ENCODE peak calls at places on chromosomes 1 and 21, in nine cellular contexts. D is astrocyte of the spinal cord, H is uterus, A is endothelial cell, T is neural crest cell, B is AG09319, O is left ventricle myocardium inferior, S is cardiac fibroblast, I is breast epithelium. P is an unnamed sample.

GRCh38 chr1:110677526-110677925 is 2.8 kb upstream of the KCNA3 start:
- DNase-seq in D (no peak), H (no peak), A (no peak), T (no peak), B (no peak), O (no peak), S (no peak), I (no peak), P (no peak)

GRCh38 chr1:109640285-109640865 is 15.5 kb upstream of the GSTM4 start:
- DNase-seq in D (peak), H (peak), A (peak), T (peak), B (no peak), O (peak), S (peak), I (peak), P (no peak)

GRCh38 chr1:112431038-112431437 is 35.0 kb downstream of the CTTNBP2NL start:
- DNase-seq in D (no peak), H (no peak), A (no peak), T (no peak), B (no peak), O (no peak), S (no peak), I (no peak), P (no peak)

GRCh38 chr21:8998946-8999681 is 1522.3 kb upstream of the TPTE start:
- DNase-seq in D (no peak), H (no peak), A (no peak), T (no peak), B (no peak), O (no peak), S (no peak), I (no peak), P (no peak)

GRCh38 chr1:205365945-205366463 is 9.3 kb upstream of the KLHDC8A start:
- DNase-seq in D (peak), H (no peak), A (no peak), T (no peak), B (no peak), O (no peak), S (peak), I (no peak), P (no peak)

GRCh38 chr1:218459878-218460277 is 114.7 kb downstream of the TGFB2 start:
- DNase-seq in D (peak), H (no peak), A (no peak), T (no peak), B (no peak), O (no peak), S (peak), I (peak), P (no peak)

GRCh38 chr1:18362150-18362549 is 118.6 kb upstream of the KLHDC7A start:
- DNase-seq in D (no peak), H (no peak), A (no peak), T (no peak), B (no peak), O (no peak), S (no peak), I (no peak), P (no peak)

GRCh38 chr1:240831191-240831631 is 219.3 kb upstream of the GREM2 start:
- DNase-seq in D (peak), H (no peak), A (no peak), T (no peak), B (peak), O (no peak), S (peak), I (no peak), P (no peak)

GRCh38 chr21:14767192-14767852 is 221.2 kb upstream of the SAMSN1 start:
- DNase-seq in D (no peak), H (no peak), A (no peak), T (no peak), B (no peak), O (no peak), S (no peak), I (no peak), P (no peak)

GRCh38 chr21:17777321-17777720 is 41.8 kb downstream of the C21orf91 start:
- DNase-seq in D (no peak), H (no peak), A (no peak), T (no peak), B (no peak), O (no peak), S (no peak), I (no peak), P (no peak)

GRCh38 chr1:108719654-108720435 is 7.1 kb downstream of the FNDC7 start:
- DNase-seq in D (peak), H (no peak), A (no peak), T (no peak), B (peak), O (no peak), S (peak), I (no peak), P (no peak)

GRCh38 chr1:205028954-205029353 is 14.1 kb upstream of the CNTN2 start:
- DNase-seq in D (no peak), H (no peak), A (no peak), T (no peak), B (no peak), O (no peak), S (no peak), I (no peak), P (no peak)

GRCh38 chr1:34403156-34403555 is 226.4 kb downstream of the C1orf94 start:
- DNase-seq in D (no peak), H (no peak), A (no peak), T (no peak), B (no peak), O (no peak), S (no peak), I (no peak), P (no peak)

GRCh38 chr1:200343874-200344273 is 66.0 kb downstream of the ZNF281 start:
- DNase-seq in D (no peak), H (no peak), A (no peak), T (no peak), B (no peak), O (no peak), S (no peak), I (no peak), P (no peak)

GRCh38 chr1:234758851-234759250 is 148.9 kb upstream of the IRF2BP2 start:
- DNase-seq in D (no peak), H (no peak), A (no peak), T (no peak), B (no peak), O (no peak), S (no peak), I (no peak), P (no peak)

GRCh38 chr1:32828341-32828740 is 10.9 kb downstream of the S100PBP start:
- DNase-seq in D (peak), H (no peak), A (no peak), T (no peak), B (no peak), O (no peak), S (peak), I (no peak), P (no peak)
- TF ChIP-seq CTCF in D (peak), H (no peak), A (peak), T (peak), B (peak), O (peak), S (no peak), I (no peak), P (peak)

GRCh38 chr1:107525961-107526360 is 385.1 kb downstream of the NTNG1 start:
- DNase-seq in D (no peak), H (no peak), A (no peak), T (no peak), B (no peak), O (no peak), S (no peak), I (no peak), P (no peak)
- TF ChIP-seq CTCF in D (no peak), H (no peak), A (no peak), T (no peak), B (no peak), O (no peak), S (no peak), I (no peak), P (no peak)

DNA sequence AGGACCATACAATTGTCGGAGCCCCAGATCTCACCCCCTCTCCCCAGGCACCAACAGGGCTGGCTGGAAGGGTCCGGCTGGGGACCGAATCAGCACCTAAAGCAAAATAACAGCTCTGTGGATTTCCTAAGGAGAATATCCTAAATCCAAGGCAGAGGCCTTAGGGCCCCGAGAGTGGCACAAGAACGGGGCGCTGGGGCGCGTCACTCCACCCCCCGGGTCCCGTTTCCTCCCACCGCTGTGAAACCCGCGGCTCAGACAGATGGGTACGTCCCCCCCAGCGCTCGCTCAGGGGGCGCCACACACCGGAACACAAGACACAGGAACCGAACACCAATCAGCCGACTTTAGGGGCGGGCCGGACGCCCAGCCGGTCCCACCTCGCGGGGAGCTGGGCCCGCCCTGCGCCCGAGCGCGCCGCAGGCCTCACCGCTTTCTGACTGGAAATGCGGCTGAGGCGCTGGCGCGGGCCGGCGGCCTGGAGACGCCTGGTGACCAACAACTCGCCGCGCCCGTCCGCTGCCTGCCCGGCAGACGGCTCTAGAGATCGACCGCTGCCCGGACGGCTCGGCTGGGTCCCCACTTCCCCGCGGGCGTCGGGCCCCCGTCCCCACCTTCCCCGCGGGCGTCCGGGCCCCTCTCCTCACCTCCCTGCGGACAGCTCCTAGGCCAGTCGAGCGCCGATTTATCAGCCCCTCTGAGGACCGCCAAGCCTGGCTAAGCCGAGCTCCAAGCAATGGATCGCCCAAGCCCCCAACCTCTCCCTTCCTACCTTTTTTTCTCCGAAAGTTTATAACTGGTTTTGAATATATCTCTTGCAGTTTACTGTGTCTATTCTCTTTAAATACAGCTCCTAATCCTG is at the start of gene HFM1:
- DNase-seq in D (peak), H (peak), A (peak), T (peak), B (peak), O (peak), S (peak), I (peak), P (peak)
- TF ChIP-seq CTCF in D (peak), H (no peak), A (no peak), T (no peak), B (no peak), O (peak), S (no peak), I (no peak), P (peak)

DNA sequence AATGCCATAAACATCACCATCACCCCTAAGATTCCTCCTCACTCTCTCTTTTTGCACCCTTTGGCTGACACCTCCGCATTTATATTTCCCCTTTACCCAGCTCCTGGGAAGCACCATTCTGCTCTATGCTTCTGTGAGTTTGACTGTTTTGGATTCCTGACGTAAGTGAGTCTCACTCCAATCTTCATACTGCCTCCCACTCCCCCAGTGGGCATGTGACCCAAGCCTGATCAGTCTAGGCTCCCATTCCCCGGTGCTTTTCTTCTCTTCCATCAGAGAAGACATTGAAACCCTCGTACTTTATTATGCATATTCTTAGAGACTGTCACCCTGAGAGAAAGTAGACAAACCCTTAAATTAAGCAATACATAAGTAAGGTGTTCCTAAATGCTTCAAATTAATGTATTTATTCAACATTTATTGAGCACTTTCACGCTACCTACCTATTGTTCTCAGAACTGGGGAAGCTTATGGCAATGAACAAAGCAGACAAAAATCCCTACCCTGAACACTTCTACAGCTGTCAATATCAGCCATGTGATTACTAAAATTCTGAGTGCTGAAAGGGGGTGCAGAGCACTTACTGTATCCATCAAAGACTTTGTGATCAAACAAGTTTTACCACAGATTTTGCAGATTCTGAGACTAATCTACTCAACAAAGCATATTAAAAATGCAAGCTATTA is 43.4 kb upstream of the DIPK1A start:
- DNase-seq in D (no peak), H (no peak), A (no peak), T (no peak), B (no peak), O (no peak), S (no peak), I (no peak), P (no peak)
- TF ChIP-seq CTCF in D (no peak), H (no peak), A (no peak), T (no peak), B (no peak), O (no peak), S (no peak), I (no peak), P (no peak)

GRCh38 chr1:198771562-198772153 is 132.8 kb downstream of the PTPRC start:
- DNase-seq in D (peak), H (no peak), A (peak), T (peak), B (no peak), O (no peak), S (peak), I (no peak), P (no peak)
- TF ChIP-seq CTCF in D (peak), H (no peak), A (peak), T (peak), B (peak), O (peak), S (peak), I (peak), P (peak)

DNA sequence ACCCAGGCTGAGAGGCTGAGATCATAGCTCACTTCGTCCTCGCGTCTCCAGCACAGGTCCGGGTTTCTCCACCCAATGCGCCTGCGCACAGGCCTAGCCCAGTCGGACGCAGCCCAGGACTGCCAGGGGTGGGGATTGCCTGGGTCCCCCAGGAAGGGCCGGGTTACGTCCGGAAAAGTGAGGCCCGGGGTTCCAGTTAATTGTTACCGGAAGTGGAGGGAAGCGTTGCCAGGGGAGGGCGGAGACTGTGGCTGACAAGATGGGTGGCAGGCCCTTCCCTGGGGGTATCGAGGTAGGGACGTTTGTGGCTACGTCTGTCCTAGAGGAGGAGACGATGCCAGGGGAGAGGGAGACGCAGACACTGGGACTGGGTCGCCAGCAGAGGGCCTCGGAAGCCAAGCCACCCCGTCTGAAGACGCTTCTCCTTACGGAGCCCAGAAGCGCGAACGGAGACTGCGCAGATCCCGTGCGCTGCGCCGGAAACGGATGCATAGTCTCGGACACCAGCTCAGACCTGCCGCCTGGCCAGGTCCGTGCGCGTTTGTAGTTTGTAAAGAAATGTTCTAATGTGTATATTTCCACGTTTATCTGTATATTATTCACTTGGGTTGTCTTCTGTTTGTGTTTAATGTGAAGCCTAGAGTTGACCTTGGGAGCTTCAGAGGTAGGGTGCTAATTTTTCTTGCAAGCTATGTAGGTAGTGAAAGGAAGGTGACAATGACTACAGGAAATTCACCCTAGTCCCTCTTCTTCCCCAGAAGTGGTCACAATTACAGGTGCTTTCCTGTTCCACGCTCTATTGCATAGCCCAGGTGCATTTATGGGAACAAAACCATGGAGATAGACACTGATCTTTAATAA is 7.3 kb downstream of the RSRP1 start:
- DNase-seq in D (peak), H (peak), A (peak), T (peak), B (peak), O (peak), S (peak), I (peak), P (peak)
- TF ChIP-seq CTCF in D (peak), H (peak), A (peak), T (peak), B (peak), O (peak), S (peak), I (peak), P (peak)

GRCh38 chr1:9910425-9911178 is 533 bp upstream of the CTNNBIP1 start:
- DNase-seq in D (peak), H (peak), A (peak), T (peak), B (peak), O (peak), S (peak), I (peak), P (peak)

GRCh38 chr1:9910080-9910424 is at the start of gene CTNNBIP1:
- DNase-seq in D (no peak), H (no peak), A (no peak), T (no peak), B (no peak), O (no peak), S (no peak), I (no peak), P (no peak)

GRCh38 chr1:9917901-9918300 is 7.8 kb upstream of the CTNNBIP1 start:
- DNase-seq in D (no peak), H (no peak), A (no peak), T (no peak), B (no peak), O (no peak), S (no peak), I (no peak), P (no peak)

GRCh38 chr1:9912264-9912936 is 2.3 kb upstream of the CTNNBIP1 start:
- DNase-seq in D (no peak), H (no peak), A (no peak), T (no peak), B (no peak), O (no peak), S (no peak), I (no peak), P (no peak)

DNA sequence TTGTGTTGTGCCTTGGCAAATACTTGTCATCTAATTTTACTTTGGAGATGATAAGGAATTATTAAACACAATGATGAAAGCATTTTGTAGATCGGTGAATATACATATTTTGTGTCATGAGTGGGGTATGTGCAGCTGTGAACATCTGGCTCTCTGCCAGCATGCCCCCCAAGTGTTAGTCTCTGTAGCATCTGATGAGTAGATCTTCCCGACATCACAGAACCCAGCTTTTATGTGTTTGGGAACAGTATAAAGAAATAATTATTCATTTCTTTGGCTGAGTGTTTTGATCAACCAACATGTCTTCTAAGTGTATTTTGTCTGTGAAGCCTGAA is 4.5 kb upstream of the CTNNBIP1 start:
- DNase-seq in D (no peak), H (no peak), A (no peak), T (no peak), B (no peak), O (no peak), S (no peak), I (peak), P (no peak)
- TF ChIP-seq CTCF in D (no peak), H (no peak), A (no peak), T (no peak), B (no peak), O (peak), S (no peak), I (no peak), P (no peak)

P was measured in D721Med.